ENCODE peak calls at places on chromosomes 2 and 18, in ten cellular contexts. One of them, this sample, is unnamed. For H3K4me1, the result is how much of the 10 kb centered on the place peaks cover.

GRCh38 chr2:174217883-174218282 is 30.4 kb downstream of the OLA1 start:
- DNase-seq in heart left ventricle: no peak
- DNase-seq in spleen: no peak
- DNase-seq in cardiac muscle cell: no peak
- DNase-seq in left lung: no peak
- DNase-seq in body of pancreas: no peak
- DNase-seq in tibial nerve: no peak
- DNase-seq in colonic mucosa: no peak
- DNase-seq in GM23338: no peak
- DNase-seq in thoracic aorta: no peak
- DNase-seq in this sample: no peak

GRCh38 chr2:71303849-71304248 is 27.7 kb upstream of the ZNF638 start:
- DNase-seq in heart left ventricle: no peak
- DNase-seq in spleen: no peak
- DNase-seq in cardiac muscle cell: no peak
- DNase-seq in left lung: no peak
- DNase-seq in body of pancreas: no peak
- DNase-seq in tibial nerve: no peak
- DNase-seq in colonic mucosa: no peak
- DNase-seq in GM23338: no peak
- DNase-seq in thoracic aorta: no peak
- DNase-seq in this sample: no peak

GRCh38 chr2:220969348-220969747 is 602.8 kb downstream of the EPHA4 start:
- DNase-seq in heart left ventricle: no peak
- DNase-seq in spleen: no peak
- DNase-seq in cardiac muscle cell: no peak
- DNase-seq in left lung: no peak
- DNase-seq in body of pancreas: no peak
- DNase-seq in tibial nerve: no peak
- DNase-seq in colonic mucosa: no peak
- DNase-seq in GM23338: no peak
- DNase-seq in thoracic aorta: no peak
- DNase-seq in this sample: no peak

GRCh38 chr2:10932345-10933151 is 20.8 kb downstream of the KCNF1 start:
- DNase-seq in heart left ventricle: no peak
- DNase-seq in spleen: peak
- DNase-seq in cardiac muscle cell: no peak
- DNase-seq in left lung: no peak
- DNase-seq in body of pancreas: no peak
- DNase-seq in tibial nerve: no peak
- DNase-seq in colonic mucosa: no peak
- DNase-seq in GM23338: no peak
- DNase-seq in thoracic aorta: no peak
- DNase-seq in this sample: no peak

GRCh38 chr2:230737791-230738226 is 25.2 kb downstream of the CAB39 start:
- DNase-seq in heart left ventricle: no peak
- DNase-seq in spleen: no peak
- DNase-seq in cardiac muscle cell: peak
- DNase-seq in left lung: no peak
- DNase-seq in body of pancreas: no peak
- DNase-seq in tibial nerve: no peak
- DNase-seq in colonic mucosa: peak
- DNase-seq in GM23338: no peak
- DNase-seq in thoracic aorta: no peak
- DNase-seq in this sample: no peak

GRCh38 chr2:225008179-225008829 is 34.0 kb downstream of the DOCK10 start:
- DNase-seq in heart left ventricle: no peak
- DNase-seq in spleen: no peak
- DNase-seq in cardiac muscle cell: no peak
- DNase-seq in left lung: no peak
- DNase-seq in body of pancreas: no peak
- DNase-seq in tibial nerve: no peak
- DNase-seq in colonic mucosa: no peak
- DNase-seq in GM23338: no peak
- DNase-seq in thoracic aorta: no peak
- DNase-seq in this sample: no peak

GRCh38 chr2:127581516-127582490 is 46.3 kb downstream of the MYO7B start:
- DNase-seq in heart left ventricle: no peak
- DNase-seq in spleen: peak
- DNase-seq in cardiac muscle cell: no peak
- DNase-seq in left lung: no peak
- DNase-seq in body of pancreas: no peak
- DNase-seq in tibial nerve: no peak
- DNase-seq in colonic mucosa: no peak
- DNase-seq in GM23338: no peak
- DNase-seq in thoracic aorta: no peak
- DNase-seq in this sample: peak

GRCh38 chr2:38438133-38438532 is 61.1 kb upstream of the ATL2 start:
- DNase-seq in heart left ventricle: no peak
- DNase-seq in spleen: no peak
- DNase-seq in cardiac muscle cell: no peak
- DNase-seq in left lung: no peak
- DNase-seq in body of pancreas: no peak
- DNase-seq in tibial nerve: no peak
- DNase-seq in colonic mucosa: no peak
- DNase-seq in GM23338: no peak
- DNase-seq in thoracic aorta: no peak
- DNase-seq in this sample: no peak

GRCh38 chr2:223037433-223037800 is 14.6 kb upstream of the KCNE4 start:
- DNase-seq in heart left ventricle: no peak
- DNase-seq in spleen: no peak
- DNase-seq in cardiac muscle cell: no peak
- DNase-seq in left lung: no peak
- DNase-seq in body of pancreas: no peak
- DNase-seq in tibial nerve: no peak
- DNase-seq in colonic mucosa: no peak
- DNase-seq in GM23338: no peak
- DNase-seq in thoracic aorta: no peak
- DNase-seq in this sample: no peak

GRCh38 chr18:74725690-74726089 is 128.0 kb downstream of the ZNF407 start:
- DNase-seq in heart left ventricle: no peak
- DNase-seq in spleen: no peak
- DNase-seq in cardiac muscle cell: no peak
- DNase-seq in left lung: no peak
- DNase-seq in body of pancreas: no peak
- DNase-seq in tibial nerve: no peak
- DNase-seq in colonic mucosa: no peak
- DNase-seq in GM23338: no peak
- DNase-seq in thoracic aorta: no peak
- DNase-seq in this sample: no peak

GRCh38 chr18:45248240-45248903 is 366.9 kb upstream of the SLC14A2 start:
- DNase-seq in heart left ventricle: peak
- DNase-seq in spleen: no peak
- DNase-seq in cardiac muscle cell: peak
- DNase-seq in left lung: no peak
- DNase-seq in body of pancreas: no peak
- DNase-seq in tibial nerve: peak
- DNase-seq in colonic mucosa: no peak
- DNase-seq in GM23338: no peak
- DNase-seq in thoracic aorta: peak
- DNase-seq in this sample: peak

GRCh38 chr2:25920326-25920725 is 42.0 kb upstream of the ASXL2 start:
- DNase-seq in heart left ventricle: no peak
- DNase-seq in spleen: no peak
- DNase-seq in cardiac muscle cell: no peak
- DNase-seq in left lung: no peak
- DNase-seq in body of pancreas: no peak
- DNase-seq in tibial nerve: no peak
- DNase-seq in colonic mucosa: no peak
- DNase-seq in GM23338: no peak
- DNase-seq in thoracic aorta: no peak
- DNase-seq in this sample: no peak

DNA sequence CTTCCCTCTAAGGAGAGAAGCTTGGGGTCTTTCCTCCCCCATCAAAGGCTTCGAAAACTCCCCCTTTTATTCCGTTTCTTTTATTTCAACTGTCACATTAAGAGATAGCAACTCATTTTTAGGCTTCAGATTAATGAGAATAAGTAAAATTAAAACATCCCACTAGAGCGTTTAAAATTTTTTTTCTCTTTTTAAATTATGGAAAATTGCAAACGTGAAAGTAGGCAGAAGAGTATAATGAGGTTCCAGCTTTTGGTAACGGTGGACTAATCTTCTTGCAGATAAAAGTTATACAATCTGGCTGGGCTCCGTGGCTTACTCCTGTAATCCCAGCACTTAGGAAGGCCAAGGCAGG is 21.9 kb upstream of the RMP24 start:
- DNase-seq in heart left ventricle: no peak
- DNase-seq in spleen: no peak
- DNase-seq in cardiac muscle cell: no peak
- DNase-seq in left lung: no peak
- DNase-seq in body of pancreas: no peak
- DNase-seq in tibial nerve: no peak
- DNase-seq in colonic mucosa: no peak
- DNase-seq in GM23338: no peak
- DNase-seq in thoracic aorta: no peak
- DNase-seq in this sample: no peak
- H3K4me3 ChIP-seq in heart left ventricle: peak
- H3K4me3 ChIP-seq in spleen: peak
- H3K4me3 ChIP-seq in cardiac muscle cell: peak
- H3K4me3 ChIP-seq in left lung: peak
- H3K4me3 ChIP-seq in body of pancreas: no peak
- H3K4me3 ChIP-seq in tibial nerve: peak
- H3K4me3 ChIP-seq in colonic mucosa: no peak
- H3K4me3 ChIP-seq in GM23338: peak
- H3K4me3 ChIP-seq in thoracic aorta: peak
- H3K4me3 ChIP-seq in this sample: peak

GRCh38 chr2:228655341-228655740 is 473.9 kb upstream of the SPHKAP start:
- DNase-seq in heart left ventricle: no peak
- DNase-seq in spleen: no peak
- DNase-seq in cardiac muscle cell: no peak
- DNase-seq in left lung: no peak
- DNase-seq in body of pancreas: no peak
- DNase-seq in tibial nerve: no peak
- DNase-seq in colonic mucosa: no peak
- DNase-seq in GM23338: no peak
- DNase-seq in thoracic aorta: no peak
- DNase-seq in this sample: no peak
- H3K4me1 ChIP-seq in heart left ventricle: under half
- H3K4me1 ChIP-seq in spleen: under half
- H3K4me1 ChIP-seq in cardiac muscle cell: under half
- H3K4me1 ChIP-seq in left lung: under half
- H3K4me1 ChIP-seq in body of pancreas: under half
- H3K4me1 ChIP-seq in tibial nerve: under half
- H3K4me1 ChIP-seq in colonic mucosa: under half
- H3K4me1 ChIP-seq in GM23338: under half
- H3K4me1 ChIP-seq in thoracic aorta: under half
- H3K4me1 ChIP-seq in this sample: under half

GRCh38 chr2:43034242-43034619 is 192.2 kb downstream of the ZFP36L2 start:
- DNase-seq in heart left ventricle: no peak
- DNase-seq in spleen: peak
- DNase-seq in cardiac muscle cell: no peak
- DNase-seq in left lung: no peak
- DNase-seq in body of pancreas: no peak
- DNase-seq in tibial nerve: no peak
- DNase-seq in colonic mucosa: no peak
- DNase-seq in GM23338: no peak
- DNase-seq in thoracic aorta: no peak
- DNase-seq in this sample: no peak

GRCh38 chr2:43033466-43034241 is 192.8 kb downstream of the ZFP36L2 start:
- DNase-seq in heart left ventricle: no peak
- DNase-seq in spleen: peak
- DNase-seq in cardiac muscle cell: no peak
- DNase-seq in left lung: no peak
- DNase-seq in body of pancreas: no peak
- DNase-seq in tibial nerve: no peak
- DNase-seq in colonic mucosa: no peak
- DNase-seq in GM23338: no peak
- DNase-seq in thoracic aorta: no peak
- DNase-seq in this sample: peak

GRCh38 chr2:43038034-43038719 is 188.2 kb downstream of the ZFP36L2 start:
- DNase-seq in heart left ventricle: no peak
- DNase-seq in spleen: peak
- DNase-seq in cardiac muscle cell: peak
- DNase-seq in left lung: no peak
- DNase-seq in body of pancreas: no peak
- DNase-seq in tibial nerve: no peak
- DNase-seq in colonic mucosa: no peak
- DNase-seq in GM23338: no peak
- DNase-seq in thoracic aorta: no peak
- DNase-seq in this sample: no peak

GRCh38 chr2:43034921-43035320 is 191.5 kb downstream of the ZFP36L2 start:
- DNase-seq in heart left ventricle: no peak
- DNase-seq in spleen: peak
- DNase-seq in cardiac muscle cell: no peak
- DNase-seq in left lung: no peak
- DNase-seq in body of pancreas: no peak
- DNase-seq in tibial nerve: no peak
- DNase-seq in colonic mucosa: no peak
- DNase-seq in GM23338: no peak
- DNase-seq in thoracic aorta: no peak
- DNase-seq in this sample: no peak

DNA sequence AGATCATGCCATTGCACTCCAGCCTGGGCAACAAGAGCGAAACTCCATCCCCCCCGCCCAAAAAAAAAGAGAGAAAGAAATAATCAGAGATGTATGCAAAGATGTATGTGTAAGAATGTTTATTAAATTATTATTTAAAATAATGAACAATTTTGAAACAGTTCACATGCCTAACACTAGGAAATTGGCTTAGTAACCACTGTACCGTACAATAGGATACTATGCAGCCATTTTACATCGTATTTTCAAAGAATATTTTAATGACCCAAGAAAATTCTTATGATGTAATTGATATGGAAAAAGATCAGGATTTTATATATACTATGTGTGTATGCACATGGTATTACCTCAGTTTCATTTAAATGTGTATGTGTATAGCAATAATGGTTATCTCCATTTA is 190.5 kb downstream of the ZFP36L2 start:
- DNase-seq in heart left ventricle: no peak
- DNase-seq in spleen: no peak
- DNase-seq in cardiac muscle cell: no peak
- DNase-seq in left lung: no peak
- DNase-seq in body of pancreas: no peak
- DNase-seq in tibial nerve: no peak
- DNase-seq in colonic mucosa: no peak
- DNase-seq in GM23338: no peak
- DNase-seq in thoracic aorta: no peak
- DNase-seq in this sample: no peak
- TF ChIP-seq CTCF in heart left ventricle: no peak
- TF ChIP-seq CTCF in spleen: no peak
- TF ChIP-seq CTCF in cardiac muscle cell: no peak
- TF ChIP-seq CTCF in left lung: no peak
- TF ChIP-seq CTCF in body of pancreas: no peak
- TF ChIP-seq CTCF in tibial nerve: no peak
- TF ChIP-seq CTCF in colonic mucosa: no peak
- TF ChIP-seq CTCF in GM23338: no peak
- TF ChIP-seq CTCF in thoracic aorta: no peak
- TF ChIP-seq CTCF in this sample: no peak

DNA sequence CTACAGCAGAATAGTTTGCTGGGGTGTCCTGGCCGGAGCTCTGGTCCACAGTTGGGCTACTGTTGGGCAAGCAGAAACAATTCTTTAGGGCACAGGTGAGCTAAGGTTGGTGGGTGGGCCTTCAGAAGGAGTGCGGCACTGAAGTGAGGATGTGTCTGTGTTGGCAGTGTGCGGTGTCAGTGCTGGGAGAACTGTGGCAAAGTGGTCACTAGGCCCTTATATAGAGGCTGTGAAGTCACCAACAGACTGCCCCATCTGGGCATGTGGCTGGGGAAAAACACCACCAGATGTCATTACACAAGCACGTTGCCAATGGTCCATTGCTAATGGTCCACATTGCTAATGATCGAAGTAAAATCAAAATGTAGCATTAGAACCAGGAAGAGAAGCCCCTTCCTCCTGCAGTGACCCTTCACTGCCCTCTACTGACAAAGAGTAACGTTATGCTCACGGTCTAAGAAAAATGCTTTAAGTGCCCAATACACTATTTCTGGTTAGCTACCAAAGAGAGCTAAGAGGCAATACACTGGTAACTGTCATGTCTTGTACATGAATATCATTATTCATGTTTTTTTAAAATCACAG is 21.3 kb downstream of the SCN1A start:
- DNase-seq in heart left ventricle: no peak
- DNase-seq in spleen: no peak
- DNase-seq in cardiac muscle cell: peak
- DNase-seq in left lung: no peak
- DNase-seq in body of pancreas: no peak
- DNase-seq in tibial nerve: no peak
- DNase-seq in colonic mucosa: no peak
- DNase-seq in GM23338: peak
- DNase-seq in thoracic aorta: no peak
- DNase-seq in this sample: no peak
- H3K4me3 ChIP-seq in heart left ventricle: no peak
- H3K4me3 ChIP-seq in spleen: no peak
- H3K4me3 ChIP-seq in cardiac muscle cell: no peak
- H3K4me3 ChIP-seq in left lung: no peak
- H3K4me3 ChIP-seq in body of pancreas: no peak
- H3K4me3 ChIP-seq in tibial nerve: no peak
- H3K4me3 ChIP-seq in colonic mucosa: no peak
- H3K4me3 ChIP-seq in GM23338: no peak
- H3K4me3 ChIP-seq in thoracic aorta: no peak
- H3K4me3 ChIP-seq in this sample: no peak